ENCODE peak calls at places on chromosomes 6 and 20, in nine cellular contexts. One of them, this sample, is unnamed.

GRCh38 chr6:329888-330691 is 37.8 kb downstream of the DUSP22 start:
- DNase-seq in astrocyte of the cerebellum: no peak
- DNase-seq in breast epithelium: no peak
- DNase-seq in heart right ventricle: no peak
- DNase-seq in transverse colon: no peak
- DNase-seq in endothelial cell: no peak
- DNase-seq in AG09309: no peak
- DNase-seq in colonic mucosa: no peak
- DNase-seq in psoas muscle: no peak
- DNase-seq in this sample: peak; percentile 27

GRCh38 chr6:139925894-139926641 is 551.6 kb upstream of the CITED2 start:
- DNase-seq in breast epithelium: no peak
- DNase-seq in AG09309: peak; percentile 34
- DNase-seq in endothelial cell: no peak
- DNase-seq in psoas muscle: no peak
- DNase-seq in heart right ventricle: no peak
- DNase-seq in colonic mucosa: peak; percentile 35
- DNase-seq in astrocyte of the cerebellum: peak; percentile 70
- DNase-seq in transverse colon: no peak
- DNase-seq in this sample: peak; percentile 90

GRCh38 chr6:144758602-144759001 is 473.5 kb downstream of the UTRN start:
- DNase-seq in psoas muscle: no peak
- DNase-seq in AG09309: no peak
- DNase-seq in astrocyte of the cerebellum: no peak
- DNase-seq in heart right ventricle: no peak
- DNase-seq in transverse colon: no peak
- DNase-seq in breast epithelium: no peak
- DNase-seq in colonic mucosa: no peak
- DNase-seq in endothelial cell: no peak
- DNase-seq in this sample: peak; percentile 18

GRCh38 chr6:139367810-139368321 is 6.6 kb downstream of the CITED2 start:
- DNase-seq in breast epithelium: no peak
- DNase-seq in AG09309: no peak
- DNase-seq in astrocyte of the cerebellum: peak; percentile 26
- DNase-seq in heart right ventricle: no peak
- DNase-seq in colonic mucosa: no peak
- DNase-seq in endothelial cell: no peak
- DNase-seq in psoas muscle: no peak
- DNase-seq in transverse colon: no peak
- DNase-seq in this sample: peak; percentile 25

GRCh38 chr20:10271470-10272219 is 53.0 kb downstream of the SNAP25 start:
- DNase-seq in endothelial cell: no peak
- DNase-seq in AG09309: no peak
- DNase-seq in breast epithelium: no peak
- DNase-seq in colonic mucosa: no peak
- DNase-seq in transverse colon: no peak
- DNase-seq in psoas muscle: no peak
- DNase-seq in heart right ventricle: no peak
- DNase-seq in astrocyte of the cerebellum: no peak
- DNase-seq in this sample: peak; percentile 22

GRCh38 chr20:45347936-45348809 is at the start of gene SDC4:
- DNase-seq in psoas muscle: peak; percentile 79
- DNase-seq in astrocyte of the cerebellum: no peak
- DNase-seq in heart right ventricle: peak; percentile 61
- DNase-seq in endothelial cell: no peak
- DNase-seq in AG09309: no peak
- DNase-seq in transverse colon: peak; percentile 78
- DNase-seq in colonic mucosa: peak; percentile 83
- DNase-seq in breast epithelium: peak; percentile 82
- DNase-seq in this sample: peak; percentile 49

GRCh38 chr6:128029841-128030240 is 129.0 kb upstream of the THEMIS start:
- DNase-seq in heart right ventricle: no peak
- DNase-seq in psoas muscle: no peak
- DNase-seq in colonic mucosa: no peak
- DNase-seq in transverse colon: no peak
- DNase-seq in endothelial cell: no peak
- DNase-seq in AG09309: no peak
- DNase-seq in breast epithelium: no peak
- DNase-seq in astrocyte of the cerebellum: no peak
- DNase-seq in this sample: no peak

GRCh38 chr6:95923518-95923917 is 92.3 kb upstream of the FUT9 start:
- DNase-seq in transverse colon: no peak
- DNase-seq in breast epithelium: no peak
- DNase-seq in psoas muscle: no peak
- DNase-seq in AG09309: no peak
- DNase-seq in astrocyte of the cerebellum: no peak
- DNase-seq in endothelial cell: peak; percentile 18
- DNase-seq in colonic mucosa: no peak
- DNase-seq in heart right ventricle: no peak
- DNase-seq in this sample: no peak

GRCh38 chr6:25578538-25578937 is 73.5 kb upstream of the SCGN start:
- DNase-seq in colonic mucosa: no peak
- DNase-seq in psoas muscle: no peak
- DNase-seq in AG09309: no peak
- DNase-seq in endothelial cell: no peak
- DNase-seq in transverse colon: no peak
- DNase-seq in breast epithelium: no peak
- DNase-seq in heart right ventricle: no peak
- DNase-seq in astrocyte of the cerebellum: no peak
- DNase-seq in this sample: no peak

GRCh38 chr6:32905078-32905477 is 35.8 kb downstream of the HLA-DMB start:
- DNase-seq in breast epithelium: no peak
- DNase-seq in heart right ventricle: no peak
- DNase-seq in endothelial cell: no peak
- DNase-seq in colonic mucosa: no peak
- DNase-seq in AG09309: no peak
- DNase-seq in transverse colon: no peak
- DNase-seq in astrocyte of the cerebellum: no peak
- DNase-seq in psoas muscle: no peak
- DNase-seq in this sample: no peak

GRCh38 chr20:4925842-4926530 is 75.3 kb downstream of the SLC23A2 start:
- DNase-seq in transverse colon: peak; percentile 56
- DNase-seq in astrocyte of the cerebellum: peak; percentile 85
- DNase-seq in endothelial cell: no peak
- DNase-seq in colonic mucosa: peak; percentile 72
- DNase-seq in psoas muscle: peak; percentile 64
- DNase-seq in breast epithelium: no peak
- DNase-seq in AG09309: no peak
- DNase-seq in heart right ventricle: peak; percentile 78
- DNase-seq in this sample: peak; percentile 89

GRCh38 chr6:132961122-132961521 is 146.8 kb downstream of the RPS12 start:
- DNase-seq in transverse colon: no peak
- DNase-seq in AG09309: peak; percentile 13
- DNase-seq in psoas muscle: no peak
- DNase-seq in heart right ventricle: no peak
- DNase-seq in colonic mucosa: no peak
- DNase-seq in endothelial cell: no peak
- DNase-seq in breast epithelium: no peak
- DNase-seq in astrocyte of the cerebellum: peak; percentile 51
- DNase-seq in this sample: peak; percentile 83

GRCh38 chr20:32672982-32673727 is 586 bp downstream of the C20orf203 start:
- DNase-seq in endothelial cell: no peak
- DNase-seq in AG09309: no peak
- DNase-seq in heart right ventricle: no peak
- DNase-seq in breast epithelium: no peak
- DNase-seq in colonic mucosa: no peak
- DNase-seq in psoas muscle: no peak
- DNase-seq in transverse colon: peak; percentile 57
- DNase-seq in astrocyte of the cerebellum: no peak
- DNase-seq in this sample: no peak

GRCh38 chr6:112311950-112312547 is 35.1 kb upstream of the RFPL4B start:
- DNase-seq in endothelial cell: no peak
- DNase-seq in astrocyte of the cerebellum: no peak
- DNase-seq in breast epithelium: no peak
- DNase-seq in transverse colon: no peak
- DNase-seq in AG09309: no peak
- DNase-seq in psoas muscle: no peak
- DNase-seq in heart right ventricle: peak; percentile 13
- DNase-seq in colonic mucosa: no peak
- DNase-seq in this sample: peak; percentile 55

DNA sequence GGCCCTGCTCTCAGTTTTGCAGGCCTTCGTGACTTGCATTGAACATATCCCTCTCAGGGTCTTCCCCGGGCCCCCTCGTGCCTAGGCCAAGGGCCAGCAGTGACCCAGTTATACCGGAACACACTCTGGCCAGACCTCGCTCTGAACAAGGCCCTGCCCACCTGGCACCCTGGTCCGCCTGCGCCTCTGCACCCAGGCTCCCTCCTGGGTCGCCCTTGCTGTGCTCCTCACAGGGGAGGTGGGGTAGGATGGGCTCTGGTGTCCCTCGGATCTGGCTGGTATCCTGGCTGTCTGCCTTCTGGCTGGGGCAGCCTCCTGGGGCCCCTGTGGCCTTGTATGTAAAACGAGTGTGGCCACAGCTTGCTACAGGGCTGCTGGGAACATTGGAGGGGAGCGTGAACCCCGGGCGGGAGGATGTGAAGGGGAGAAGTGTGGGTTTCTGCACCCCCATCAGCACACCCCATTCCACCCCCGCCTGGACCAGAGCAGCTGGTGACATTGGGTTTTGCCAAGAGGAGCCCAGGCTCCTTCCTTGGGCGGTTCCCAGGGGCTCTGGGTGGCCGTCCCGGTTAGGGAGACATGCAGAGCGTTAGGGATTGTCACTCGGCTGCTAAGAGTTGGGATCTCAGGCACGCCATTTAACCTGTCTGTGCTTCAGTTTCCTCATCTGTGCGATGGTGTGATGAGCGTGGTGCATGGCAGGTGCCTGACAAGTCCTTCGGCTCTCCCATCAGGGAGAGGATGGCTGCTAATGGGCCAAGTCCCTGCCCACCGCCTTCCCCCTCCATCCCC is 17.5 kb downstream of the SRC start:
- DNase-seq in astrocyte of the cerebellum: no peak
- DNase-seq in colonic mucosa: no peak
- DNase-seq in endothelial cell: no peak
- DNase-seq in breast epithelium: no peak
- DNase-seq in AG09309: no peak
- DNase-seq in heart right ventricle: no peak
- DNase-seq in transverse colon: no peak
- DNase-seq in psoas muscle: no peak
- DNase-seq in this sample: no peak
- TF ChIP-seq CTCF in astrocyte of the cerebellum: no peak
- TF ChIP-seq CTCF in colonic mucosa: no peak
- TF ChIP-seq CTCF in endothelial cell: no peak
- TF ChIP-seq CTCF in breast epithelium: no peak
- TF ChIP-seq CTCF in AG09309: no peak
- TF ChIP-seq CTCF in heart right ventricle: no peak
- TF ChIP-seq CTCF in transverse colon: no peak
- TF ChIP-seq CTCF in psoas muscle: no peak
- TF ChIP-seq CTCF in this sample: no peak

GRCh38 chr6:39362487-39362865 is 40.0 kb upstream of the KCNK16 start:
- DNase-seq in AG09309: no peak
- DNase-seq in endothelial cell: no peak
- DNase-seq in breast epithelium: no peak
- DNase-seq in transverse colon: no peak
- DNase-seq in psoas muscle: no peak
- DNase-seq in colonic mucosa: no peak
- DNase-seq in astrocyte of the cerebellum: no peak
- DNase-seq in heart right ventricle: no peak
- DNase-seq in this sample: no peak
- TF ChIP-seq CTCF in AG09309: peak; percentile 27
- TF ChIP-seq CTCF in endothelial cell: peak; percentile 2
- TF ChIP-seq CTCF in breast epithelium: no peak
- TF ChIP-seq CTCF in transverse colon: no peak
- TF ChIP-seq CTCF in psoas muscle: no peak
- TF ChIP-seq CTCF in colonic mucosa: no peak
- TF ChIP-seq CTCF in astrocyte of the cerebellum: no peak
- TF ChIP-seq CTCF in heart right ventricle: no peak
- TF ChIP-seq CTCF in this sample: peak; percentile 34

GRCh38 chr6:15276036-15276435 is 30.2 kb downstream of the JARID2 start:
- DNase-seq in breast epithelium: no peak
- DNase-seq in psoas muscle: no peak
- DNase-seq in colonic mucosa: no peak
- DNase-seq in AG09309: no peak
- DNase-seq in astrocyte of the cerebellum: no peak
- DNase-seq in transverse colon: no peak
- DNase-seq in endothelial cell: no peak
- DNase-seq in heart right ventricle: no peak
- DNase-seq in this sample: no peak

GRCh38 chr6:15270402-15270801 is 24.5 kb downstream of the JARID2 start:
- DNase-seq in astrocyte of the cerebellum: no peak
- DNase-seq in heart right ventricle: no peak
- DNase-seq in transverse colon: no peak
- DNase-seq in breast epithelium: no peak
- DNase-seq in psoas muscle: no peak
- DNase-seq in AG09309: no peak
- DNase-seq in colonic mucosa: no peak
- DNase-seq in endothelial cell: no peak
- DNase-seq in this sample: no peak

GRCh38 chr6:15272562-15272961 is 26.7 kb downstream of the JARID2 start:
- DNase-seq in heart right ventricle: no peak
- DNase-seq in breast epithelium: no peak
- DNase-seq in AG09309: no peak
- DNase-seq in transverse colon: no peak
- DNase-seq in endothelial cell: no peak
- DNase-seq in astrocyte of the cerebellum: no peak
- DNase-seq in colonic mucosa: no peak
- DNase-seq in psoas muscle: no peak
- DNase-seq in this sample: no peak

GRCh38 chr6:15279047-15279661 is 33.3 kb downstream of the JARID2 start:
- DNase-seq in heart right ventricle: no peak
- DNase-seq in astrocyte of the cerebellum: no peak
- DNase-seq in breast epithelium: no peak
- DNase-seq in psoas muscle: no peak
- DNase-seq in AG09309: no peak
- DNase-seq in endothelial cell: no peak
- DNase-seq in transverse colon: no peak
- DNase-seq in colonic mucosa: no peak
- DNase-seq in this sample: no peak

GRCh38 chr6:15274696-15275387 is 29.0 kb downstream of the JARID2 start:
- DNase-seq in transverse colon: no peak
- DNase-seq in colonic mucosa: no peak
- DNase-seq in AG09309: no peak
- DNase-seq in astrocyte of the cerebellum: peak; percentile 26
- DNase-seq in heart right ventricle: no peak
- DNase-seq in breast epithelium: no peak
- DNase-seq in endothelial cell: no peak
- DNase-seq in psoas muscle: no peak
- DNase-seq in this sample: peak; percentile 38
- TF ChIP-seq CTCF in transverse colon: no peak
- TF ChIP-seq CTCF in colonic mucosa: no peak
- TF ChIP-seq CTCF in AG09309: peak; percentile 33
- TF ChIP-seq CTCF in astrocyte of the cerebellum: peak; percentile 56
- TF ChIP-seq CTCF in heart right ventricle: peak; percentile 40
- TF ChIP-seq CTCF in breast epithelium: no peak
- TF ChIP-seq CTCF in endothelial cell: no peak
- TF ChIP-seq CTCF in psoas muscle: peak; percentile 31
- TF ChIP-seq CTCF in this sample: peak; percentile 34

DNA sequence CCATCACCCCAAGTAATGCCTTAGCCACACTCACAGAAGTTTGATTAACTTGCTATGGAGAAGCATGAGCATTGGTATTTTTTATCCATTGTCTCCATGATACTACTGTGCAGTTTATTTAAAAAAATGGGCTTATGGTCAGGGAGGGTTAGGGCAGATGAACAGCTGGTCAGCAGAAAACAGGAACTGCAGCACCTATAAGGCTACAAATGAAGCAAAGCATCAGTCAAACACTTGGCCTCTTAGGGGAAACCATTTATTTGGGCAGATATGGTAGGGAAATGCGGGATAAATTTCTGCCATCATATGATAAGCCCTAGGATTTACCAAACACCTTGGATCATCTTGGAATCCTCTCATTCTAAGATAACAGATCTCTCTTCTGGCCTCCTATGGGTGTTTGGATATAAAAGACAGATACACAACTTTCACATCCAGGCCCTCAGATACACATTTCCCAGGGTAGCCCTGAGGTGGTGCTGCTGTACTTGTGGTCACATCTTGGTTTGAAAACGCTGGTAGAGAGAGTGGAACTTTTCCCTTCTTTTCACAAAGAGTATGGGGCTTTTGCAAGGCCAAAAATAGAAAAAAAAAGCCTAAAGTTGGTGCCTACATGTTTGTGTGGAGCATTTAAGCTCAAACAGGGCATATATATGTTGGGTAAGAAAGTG is 42.8 kb upstream of the AHI1 start:
- DNase-seq in breast epithelium: no peak
- DNase-seq in heart right ventricle: peak; percentile 13
- DNase-seq in colonic mucosa: no peak
- DNase-seq in AG09309: no peak
- DNase-seq in astrocyte of the cerebellum: peak; percentile 36
- DNase-seq in transverse colon: no peak
- DNase-seq in psoas muscle: no peak
- DNase-seq in endothelial cell: no peak
- DNase-seq in this sample: peak; percentile 45
- TF ChIP-seq CTCF in breast epithelium: no peak
- TF ChIP-seq CTCF in heart right ventricle: peak; percentile 46
- TF ChIP-seq CTCF in colonic mucosa: no peak
- TF ChIP-seq CTCF in AG09309: peak; percentile 54
- TF ChIP-seq CTCF in astrocyte of the cerebellum: peak; percentile 51
- TF ChIP-seq CTCF in transverse colon: no peak
- TF ChIP-seq CTCF in psoas muscle: no peak
- TF ChIP-seq CTCF in endothelial cell: no peak
- TF ChIP-seq CTCF in this sample: peak; percentile 47

This sample was measured in astrocyte of the spinal cord.